ENCODE peak calls at places on chromosome X, in five cellular contexts. One of them, this sample, is unnamed.

GRCh38 chrX:131747173-131747572 is 203.3 kb downstream of the OR13H1 start:
- DNase-seq in A673: peak
- DNase-seq in WTC11: no peak
- DNase-seq in A549: peak
- DNase-seq in tibial nerve: no peak
- DNase-seq in this sample: no peak

GRCh38 chrX:152220612-152221011 is 82.2 kb upstream of the MAGEA10 start:
- DNase-seq in A673: no peak
- DNase-seq in WTC11: no peak
- DNase-seq in A549: no peak
- DNase-seq in tibial nerve: no peak
- DNase-seq in this sample: no peak

GRCh38 chrX:20623448-20623847 is 356.7 kb upstream of the RPS6KA3 start:
- DNase-seq in A673: no peak
- DNase-seq in WTC11: no peak
- DNase-seq in A549: peak
- DNase-seq in tibial nerve: no peak
- DNase-seq in this sample: no peak

GRCh38 chrX:50432760-50433377 is 37.8 kb downstream of the DGKK start:
- DNase-seq in A673: no peak
- DNase-seq in WTC11: peak
- DNase-seq in A549: no peak
- DNase-seq in tibial nerve: no peak
- DNase-seq in this sample: no peak

GRCh38 chrX:135985123-135985973 is at the start of gene SLC9A6:
- DNase-seq in A673: peak
- DNase-seq in WTC11: peak
- DNase-seq in A549: peak
- DNase-seq in tibial nerve: peak
- DNase-seq in this sample: peak

GRCh38 chrX:123959281-123960063 is 2.0 kb upstream of the STAG2 start:
- DNase-seq in A673: peak
- DNase-seq in WTC11: peak
- DNase-seq in A549: peak
- DNase-seq in tibial nerve: peak
- DNase-seq in this sample: peak

GRCh38 chrX:101595739-101596419 is 21.9 kb downstream of the ARMCX6 start:
- DNase-seq in A673: peak
- DNase-seq in WTC11: peak
- DNase-seq in A549: peak
- DNase-seq in tibial nerve: peak
- DNase-seq in this sample: peak

GRCh38 chrX:110477593-110478228 is 119.1 kb downstream of the RTL9 start:
- DNase-seq in A673: no peak
- DNase-seq in WTC11: no peak
- DNase-seq in A549: no peak
- DNase-seq in tibial nerve: no peak
- DNase-seq in this sample: no peak

DNA sequence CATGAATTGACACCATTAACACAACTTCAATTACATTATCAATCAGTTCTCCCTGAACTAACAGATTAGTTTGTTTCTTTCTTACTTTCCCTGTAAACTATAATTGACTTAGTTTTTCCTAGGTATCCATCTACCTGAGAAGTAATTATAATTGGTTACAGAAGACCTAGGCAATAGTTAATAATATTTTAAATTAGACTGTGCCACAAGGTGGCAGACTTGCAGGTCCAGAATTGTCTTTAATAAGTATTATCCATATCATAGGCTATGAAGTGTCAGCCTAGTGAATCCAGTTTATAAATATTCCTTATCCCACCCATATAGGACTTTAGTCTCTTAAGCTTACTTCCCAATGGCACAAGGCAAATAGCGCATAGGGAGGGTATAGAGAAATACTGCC is 48.9 kb upstream of the FAM47B start:
- DNase-seq in A673: peak
- DNase-seq in WTC11: no peak
- DNase-seq in A549: no peak
- DNase-seq in tibial nerve: no peak
- DNase-seq in this sample: no peak
- TF ChIP-seq CTCF in A673: peak
- TF ChIP-seq CTCF in WTC11: no peak
- TF ChIP-seq CTCF in A549: peak
- TF ChIP-seq CTCF in tibial nerve: peak
- TF ChIP-seq CTCF in this sample: peak

GRCh38 chrX:149286940-149287349 is 218.2 kb downstream of the IDS start:
- DNase-seq in A673: peak
- DNase-seq in WTC11: peak
- DNase-seq in A549: peak
- DNase-seq in tibial nerve: peak
- DNase-seq in this sample: peak
- TF ChIP-seq CTCF in A673: peak
- TF ChIP-seq CTCF in WTC11: peak
- TF ChIP-seq CTCF in A549: peak
- TF ChIP-seq CTCF in tibial nerve: peak
- TF ChIP-seq CTCF in this sample: peak

DNA sequence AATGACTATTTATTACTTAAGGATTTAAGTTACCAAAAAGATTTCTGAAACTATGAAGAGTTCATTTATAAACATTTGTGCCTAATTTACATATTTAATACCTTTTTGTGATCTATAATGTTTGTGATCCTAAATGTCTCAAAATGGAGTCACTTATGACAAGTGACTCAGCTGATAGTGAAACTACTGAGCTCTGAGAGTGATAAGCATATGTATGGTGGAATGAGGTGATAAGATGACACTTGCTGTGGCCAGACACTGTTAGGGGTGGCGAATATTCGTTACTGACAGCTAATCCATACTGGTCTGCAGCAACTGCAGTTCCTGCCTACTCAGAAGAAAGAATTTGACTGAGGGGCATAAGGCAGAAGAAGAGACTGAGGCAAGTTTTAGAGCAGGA is 5.5 kb upstream of the NXF3 start:
- DNase-seq in A673: no peak
- DNase-seq in WTC11: no peak
- DNase-seq in A549: no peak
- DNase-seq in tibial nerve: no peak
- DNase-seq in this sample: no peak
- TF ChIP-seq CTCF in A673: no peak
- TF ChIP-seq CTCF in WTC11: no peak
- TF ChIP-seq CTCF in A549: no peak
- TF ChIP-seq CTCF in tibial nerve: no peak
- TF ChIP-seq CTCF in this sample: no peak

GRCh38 chrX:15930585-15930984 is 76.0 kb upstream of the AP1S2 start:
- DNase-seq in A673: peak
- DNase-seq in WTC11: no peak
- DNase-seq in A549: peak
- DNase-seq in tibial nerve: no peak
- DNase-seq in this sample: no peak
- TF ChIP-seq CTCF in A673: peak
- TF ChIP-seq CTCF in WTC11: no peak
- TF ChIP-seq CTCF in A549: peak
- TF ChIP-seq CTCF in tibial nerve: no peak
- TF ChIP-seq CTCF in this sample: peak

This sample was measured in Calu3.